ENCODE peak calls at places on chromosomes 13 and 19, in eight cellular contexts. O is brain microvascular endothelial cell; L is NCI-H774; I is stimulated activated CD4-positive, alpha-beta T cell treated with anti-CD3 and anti-CD28 coated beads, Interleukin-1b, Interleukin-23, amount 100 ng/mL, for 24 hours; U is Right ventricle myocardium superior; M is GM12865; N is Daoy; H is left ventricle myocardium superior. X is an unnamed sample.

GRCh38 chr19:18412610-18413239 is 6.5 kb upstream of the SSBP4 start:
- DNase-seq in O (no peak), L (no peak), I (no peak), U (no peak), M (no peak), N (no peak), H (no peak), X (peak)

GRCh38 chr13:24148414-24149305 is 11.9 kb upstream of the SPATA13 start:
- DNase-seq in O (peak), L (peak), I (no peak), U (no peak), M (no peak), N (peak), H (no peak), X (peak)

GRCh38 chr13:34458756-34459462 is 483.2 kb upstream of the NBEA start:
- DNase-seq in O (no peak), L (no peak), I (no peak), U (no peak), M (no peak), N (no peak), H (no peak), X (no peak)

GRCh38 chr13:97185291-97185690 is 36.8 kb upstream of the MBNL2 start:
- DNase-seq in O (no peak), L (no peak), I (no peak), U (no peak), M (no peak), N (no peak), H (no peak), X (no peak)

GRCh38 chr19:588093-588742 is 1.5 kb upstream of the HCN2 start:
- DNase-seq in O (peak), L (peak), I (peak), U (peak), M (peak), N (peak), H (peak), X (peak)

GRCh38 chr13:111919826-111920225 is 147.1 kb upstream of the SOX1 start:
- DNase-seq in O (no peak), L (no peak), I (no peak), U (no peak), M (no peak), N (no peak), H (no peak), X (no peak)

GRCh38 chr13:91347996-91348905 is 764 bp downstream of the MIR17HG start:
- DNase-seq in O (no peak), L (no peak), I (peak), U (peak), M (peak), N (peak), H (peak), X (peak)

GRCh38 chr13:28984825-28985224 is 164.7 kb downstream of the MTUS2 start:
- DNase-seq in O (no peak), L (no peak), I (no peak), U (no peak), M (no peak), N (no peak), H (no peak), X (no peak)

GRCh38 chr13:103222683-103223082 is 156.5 kb upstream of the SLC10A2 start:
- DNase-seq in O (no peak), L (no peak), I (no peak), U (no peak), M (no peak), N (peak), H (no peak), X (no peak)

GRCh38 chr13:104954210-104954609 is 1581.3 kb downstream of the EFNB2 start:
- DNase-seq in O (no peak), L (no peak), I (no peak), U (no peak), M (no peak), N (no peak), H (no peak), X (no peak)

GRCh38 chr13:70544706-70545105 is 436.5 kb upstream of the KLHL1 start:
- DNase-seq in O (no peak), L (no peak), I (no peak), U (no peak), M (no peak), N (no peak), H (no peak), X (no peak)

GRCh38 chr13:29892149-29892548 is 41.7 kb upstream of the UBL3 start:
- DNase-seq in O (no peak), L (peak), I (no peak), U (no peak), M (no peak), N (no peak), H (no peak), X (no peak)

GRCh38 chr13:33262069-33262487 is 23.5 kb downstream of the STARD13 start:
- DNase-seq in O (no peak), L (no peak), I (no peak), U (no peak), M (peak), N (peak), H (peak), X (peak)

GRCh38 chr13:76000131-76000530 is 364.0 kb downstream of the LMO7 start:
- DNase-seq in O (no peak), L (no peak), I (no peak), U (no peak), M (no peak), N (no peak), H (no peak), X (no peak)

GRCh38 chr19:35404879-35405622 is 34.2 kb downstream of the GPR42 start:
- DNase-seq in O (peak), L (no peak), I (peak), U (no peak), M (peak), N (peak), H (no peak), X (no peak)

GRCh38 chr13:32548837-32549236 is 10.2 kb upstream of the N4BP2L2 start:
- DNase-seq in O (peak), L (no peak), I (no peak), U (no peak), M (no peak), N (no peak), H (no peak), X (no peak)

GRCh38 chr13:49996166-49996915 is 501 bp upstream of the TRIM13 start:
- DNase-seq in O (peak), L (peak), I (peak), U (peak), M (peak), N (peak), H (peak), X (peak)

GRCh38 chr13:76023644-76024043 is 387.5 kb downstream of the LMO7 start:
- DNase-seq in O (no peak), L (no peak), I (no peak), U (no peak), M (no peak), N (no peak), H (no peak), X (no peak)

GRCh38 chr19:10184636-10185035 is 10.1 kb downstream of the DNMT1 start:
- DNase-seq in O (no peak), L (no peak), I (no peak), U (no peak), M (no peak), N (no peak), H (no peak), X (peak)

GRCh38 chr13:77521595-77522367 is 13.7 kb upstream of the SCEL start:
- DNase-seq in O (no peak), L (no peak), I (no peak), U (no peak), M (no peak), N (peak), H (no peak), X (peak)

GRCh38 chr19:6811906-6812305 is 39.4 kb downstream of the VAV1 start:
- DNase-seq in O (peak), L (no peak), I (no peak), U (no peak), M (peak), N (peak), H (no peak), X (no peak)

GRCh38 chr19:34808566-34808965 is 35.6 kb upstream of the ZNF599 start:
- DNase-seq in O (peak), L (no peak), I (no peak), U (no peak), M (no peak), N (no peak), H (no peak), X (no peak)

GRCh38 chr13:30111810-30112209 is 195.5 kb downstream of the KATNAL1 start:
- DNase-seq in O (no peak), L (no peak), I (no peak), U (no peak), M (peak), N (no peak), H (no peak), X (no peak)

GRCh38 chr19:17337675-17338439 is 504 bp downstream of the GTPBP3 start:
- DNase-seq in O (no peak), L (no peak), I (no peak), U (no peak), M (peak), N (peak), H (peak), X (peak)

GRCh38 chr19:48935864-48936263 is 2.4 kb downstream of the DHDH start:
- DNase-seq in O (no peak), L (no peak), I (no peak), U (no peak), M (no peak), N (no peak), H (no peak), X (peak)

GRCh38 chr19:38134538-38135149 is 89.4 kb downstream of the DPF1 start:
- DNase-seq in O (peak), L (peak), I (peak), U (no peak), M (peak), N (peak), H (no peak), X (no peak)

GRCh38 chr13:45473627-45474026 is 8.9 kb downstream of the COG3 start:
- DNase-seq in O (peak), L (no peak), I (no peak), U (no peak), M (peak), N (no peak), H (no peak), X (no peak)

GRCh38 chr13:51785592-51786424 is 18.2 kb downstream of the DHRS12 start:
- DNase-seq in O (no peak), L (peak), I (no peak), U (peak), M (no peak), N (peak), H (peak), X (no peak)

GRCh38 chr19:27746691-27747380 is 1466.1 kb downstream of the UQCRFS1 start:
- DNase-seq in O (peak), L (no peak), I (no peak), U (peak), M (peak), N (no peak), H (peak), X (peak)

GRCh38 chr19:46232029-46232428 is 2.5 kb downstream of the IGFL1 start:
- DNase-seq in O (no peak), L (no peak), I (no peak), U (no peak), M (no peak), N (peak), H (no peak), X (no peak)

GRCh38 chr19:34041922-34042521 is 130.3 kb upstream of the LSM14A start:
- DNase-seq in O (peak), L (no peak), I (peak), U (peak), M (peak), N (peak), H (peak), X (peak)

GRCh38 chr13:75762066-75762937 is 126.2 kb downstream of the LMO7 start:
- DNase-seq in O (no peak), L (no peak), I (no peak), U (no peak), M (peak), N (no peak), H (no peak), X (no peak)

GRCh38 chr19:56601375-56601774 is 6.3 kb downstream of the ZNF71 start:
- DNase-seq in O (peak), L (no peak), I (no peak), U (no peak), M (no peak), N (no peak), H (no peak), X (no peak)

GRCh38 chr13:62879071-62879470 is 1463.4 kb upstream of the PCDH20 start:
- DNase-seq in O (peak), L (no peak), I (no peak), U (no peak), M (no peak), N (no peak), H (no peak), X (no peak)

GRCh38 chr19:38812004-38812840 is 523 bp downstream of the LGALS4 start:
- DNase-seq in O (no peak), L (no peak), I (no peak), U (no peak), M (no peak), N (no peak), H (no peak), X (peak)

GRCh38 chr19:11251650-11252314 is 10.5 kb downstream of the DOCK6 start:
- DNase-seq in O (no peak), L (no peak), I (no peak), U (no peak), M (no peak), N (no peak), H (no peak), X (no peak)